ENCODE peak calls at places on chromosomes 5 and 9, in nine cellular contexts. D is stimulated activated CD8-positive, alpha-beta memory T cell treated with anti-CD3 and anti-CD28 coated beads, Interleukin-12 subunit alpha, Interleukin-12 subunit beta, amount 100 ng/mL, for 4 hours; K is endothelial cell; F is NCI-H1694 treated with DMSO at 0.1 percent for 48 hours; U is H9; X is progenitor cell of endocrine pancreas; W is substantia nigra; Z is psoas muscle; I is T follicular helper cell. N is an unnamed sample.

GRCh38 chr5:36657563-36657995 is 51.2 kb downstream of the SLC1A3 start:
- DNase-seq in K (no peak), D (no peak), X (no peak), F (no peak), I (no peak), U (no peak), Z (peak; percentile 48), W (peak; percentile 18), N (no peak)

GRCh38 chr5:142171270-142171669 is 62.7 kb downstream of the NDFIP1 start:
- DNase-seq in Z (no peak), U (no peak), F (no peak), D (no peak), W (no peak), I (no peak), X (no peak), K (no peak), N (no peak)

GRCh38 chr5:156971415-156971814 is 8.4 kb upstream of the TIMD4 start:
- DNase-seq in Z (no peak), I (no peak), W (no peak), D (no peak), K (no peak), U (no peak), X (no peak), F (no peak), N (no peak)

GRCh38 chr9:1100945-1101344 is 50.8 kb downstream of the DMRT2 start:
- DNase-seq in D (no peak), K (peak; percentile 70), Z (peak; percentile 38), F (no peak), U (peak; percentile 33), X (peak; percentile 47), I (no peak), W (peak; percentile 39), N (peak; percentile 56)

GRCh38 chr9:82810902-82811301 is 252.0 kb downstream of the RASEF start:
- DNase-seq in U (peak; percentile 92), D (no peak), Z (no peak), I (no peak), W (no peak), K (no peak), F (no peak), X (no peak), N (peak; percentile 54)

GRCh38 chr5:133140311-133140710 is 88.5 kb downstream of the HSPA4 start:
- DNase-seq in I (no peak), X (no peak), K (no peak), D (no peak), F (no peak), U (no peak), Z (no peak), W (no peak), N (no peak)

GRCh38 chr5:96049398-96050272 is 88.0 kb upstream of the ELL2 start:
- DNase-seq in Z (no peak), I (no peak), W (no peak), D (no peak), K (no peak), X (no peak), F (no peak), U (no peak), N (no peak)

GRCh38 chr9:83637389-83637788 is 14.4 kb downstream of the IDNK start:
- DNase-seq in F (no peak), W (no peak), Z (no peak), I (no peak), D (no peak), U (no peak), X (no peak), K (no peak), N (no peak)

GRCh38 chr9:34989946-34990635 is 546 bp downstream of the DNAJB5 start:
- DNase-seq in K (peak; percentile 74), F (no peak), X (peak; percentile 59), Z (peak; percentile 80), I (no peak), W (peak; percentile 65), U (peak; percentile 94), D (peak; percentile 19), N (peak; percentile 63)

GRCh38 chr5:89203611-89204010 is 320.6 kb upstream of the MEF2C start:
- DNase-seq in D (no peak), Z (no peak), W (no peak), K (no peak), U (no peak), I (no peak), F (no peak), X (no peak), N (no peak)

GRCh38 chr5:107979272-107979671 is 308.5 kb upstream of the EFNA5 start:
- DNase-seq in Z (no peak), X (no peak), U (no peak), F (no peak), W (no peak), I (no peak), D (no peak), K (no peak), N (no peak)

GRCh38 chr9:4182831-4183230 is 117.0 kb downstream of the GLIS3 start:
- DNase-seq in X (no peak), W (no peak), K (no peak), F (no peak), Z (no peak), D (no peak), I (no peak), U (no peak), N (no peak)

GRCh38 chr5:68033029-68033428 is 182.5 kb upstream of the PIK3R1 start:
- DNase-seq in W (no peak), F (no peak), U (no peak), Z (no peak), K (no peak), X (no peak), I (no peak), D (no peak), N (no peak)

GRCh38 chr5:41414598-41414997 is 95.8 kb downstream of the PLCXD3 start:
- DNase-seq in F (no peak), X (no peak), K (no peak), D (no peak), W (no peak), U (no peak), I (no peak), Z (peak; percentile 37), N (peak; percentile 19)

GRCh38 chr5:179765400-179765799 is 28.4 kb upstream of the LTC4S start:
- DNase-seq in X (no peak), K (no peak), W (no peak), I (no peak), D (no peak), Z (peak; percentile 50), F (no peak), U (no peak), N (no peak)

GRCh38 chr5:126449751-126450271 is 26.6 kb downstream of the GRAMD2B start:
- DNase-seq in W (no peak), U (no peak), D (peak; percentile 22), K (no peak), Z (no peak), X (no peak), F (no peak), I (peak; percentile 37), N (no peak)

GRCh38 chr9:32251539-32251938 is 132.9 kb upstream of the ACO1 start:
- DNase-seq in Z (no peak), I (peak; percentile 0), U (peak; percentile 63), D (no peak), W (peak; percentile 42), X (peak; percentile 15), F (peak; percentile 68), K (peak; percentile 64), N (peak; percentile 54)

GRCh38 chr5:58804331-58804730 is 221.5 kb downstream of the RAB3C start:
- DNase-seq in K (no peak), D (no peak), W (no peak), F (no peak), U (no peak), Z (no peak), X (no peak), I (no peak), N (no peak)

N was measured in Caco-2.